ENCODE peak calls at places on chromosomes 1 and 21, in five cellular contexts. One of them, this sample, is unnamed.

GRCh38 chr21:25994758-25995163 is 175.8 kb downstream of the APP start:
- DNase-seq in CD4-positive, alpha-beta T cell: no peak
- DNase-seq in transverse colon: no peak
- DNase-seq in neural progenitor cell: no peak
- DNase-seq in CD8-positive, alpha-beta memory T cell: no peak
- DNase-seq in this sample: no peak

GRCh38 chr1:1041092-1041503 is 21.2 kb downstream of the AGRN start:
- DNase-seq in CD8-positive, alpha-beta memory T cell: peak; percentile 34
- DNase-seq in transverse colon: no peak
- DNase-seq in neural progenitor cell: peak; percentile 83
- DNase-seq in CD4-positive, alpha-beta T cell: no peak
- DNase-seq in this sample: no peak

GRCh38 chr1:150813028-150813707 is 5.1 kb upstream of the CTSK start:
- DNase-seq in transverse colon: peak; percentile 80
- DNase-seq in neural progenitor cell: peak; percentile 42
- DNase-seq in CD4-positive, alpha-beta T cell: no peak
- DNase-seq in CD8-positive, alpha-beta memory T cell: no peak
- DNase-seq in this sample: no peak

GRCh38 chr1:21084111-21084510 is 92.6 kb downstream of the EIF4G3 start:
- DNase-seq in CD8-positive, alpha-beta memory T cell: no peak
- DNase-seq in CD4-positive, alpha-beta T cell: no peak
- DNase-seq in transverse colon: no peak
- DNase-seq in neural progenitor cell: no peak
- DNase-seq in this sample: no peak

GRCh38 chr1:3992103-3992556 is 92.1 kb upstream of the C1orf174 start:
- DNase-seq in neural progenitor cell: no peak
- DNase-seq in transverse colon: no peak
- DNase-seq in CD8-positive, alpha-beta memory T cell: no peak
- DNase-seq in CD4-positive, alpha-beta T cell: no peak
- DNase-seq in this sample: no peak

GRCh38 chr1:196180847-196181593 is 427.2 kb downstream of the KCNT2 start:
- DNase-seq in transverse colon: no peak
- DNase-seq in CD8-positive, alpha-beta memory T cell: no peak
- DNase-seq in neural progenitor cell: no peak
- DNase-seq in CD4-positive, alpha-beta T cell: no peak
- DNase-seq in this sample: no peak

GRCh38 chr1:185551008-185551407 is 183.2 kb upstream of the HMCN1 start:
- DNase-seq in CD4-positive, alpha-beta T cell: no peak
- DNase-seq in neural progenitor cell: no peak
- DNase-seq in CD8-positive, alpha-beta memory T cell: no peak
- DNase-seq in transverse colon: no peak
- DNase-seq in this sample: no peak

GRCh38 chr1:234645474-234645953 is 35.5 kb upstream of the IRF2BP2 start:
- DNase-seq in CD4-positive, alpha-beta T cell: no peak
- DNase-seq in transverse colon: no peak
- DNase-seq in CD8-positive, alpha-beta memory T cell: no peak
- DNase-seq in neural progenitor cell: no peak
- DNase-seq in this sample: no peak

GRCh38 chr1:41102653-41103052 is 81.1 kb upstream of the SLFNL1 start:
- DNase-seq in neural progenitor cell: no peak
- DNase-seq in CD4-positive, alpha-beta T cell: no peak
- DNase-seq in CD8-positive, alpha-beta memory T cell: no peak
- DNase-seq in transverse colon: no peak
- DNase-seq in this sample: no peak

GRCh38 chr21:17466166-17466565 is 46.7 kb upstream of the CXADR start:
- DNase-seq in transverse colon: peak; percentile 37
- DNase-seq in neural progenitor cell: no peak
- DNase-seq in CD4-positive, alpha-beta T cell: no peak
- DNase-seq in CD8-positive, alpha-beta memory T cell: no peak
- DNase-seq in this sample: no peak

GRCh38 chr1:183023601-183024351 is 556 bp downstream of the LAMC1 start:
- DNase-seq in neural progenitor cell: peak; percentile 84
- DNase-seq in transverse colon: peak; percentile 84
- DNase-seq in CD4-positive, alpha-beta T cell: no peak
- DNase-seq in CD8-positive, alpha-beta memory T cell: peak; percentile 12
- DNase-seq in this sample: no peak

GRCh38 chr1:65688215-65688566 is 104.5 kb upstream of the PDE4B start:
- DNase-seq in neural progenitor cell: no peak
- DNase-seq in transverse colon: no peak
- DNase-seq in CD4-positive, alpha-beta T cell: no peak
- DNase-seq in CD8-positive, alpha-beta memory T cell: no peak
- DNase-seq in this sample: no peak
- H3K27ac ChIP-seq in neural progenitor cell: no peak overlapping the region
- H3K27ac ChIP-seq in transverse colon: no peak overlapping the region
- H3K27ac ChIP-seq in CD4-positive, alpha-beta T cell: no peak overlapping the region
- H3K27ac ChIP-seq in CD8-positive, alpha-beta memory T cell: no peak overlapping the region
- H3K27ac ChIP-seq in this sample: peak overlapping the region; percentile 76

GRCh38 chr1:7366955-7367665 is 404.0 kb upstream of the VAMP3 start:
- DNase-seq in transverse colon: peak; percentile 77
- DNase-seq in CD8-positive, alpha-beta memory T cell: no peak
- DNase-seq in neural progenitor cell: no peak
- DNase-seq in CD4-positive, alpha-beta T cell: no peak
- DNase-seq in this sample: no peak
- H3K27ac ChIP-seq in transverse colon: peak overlapping the region; percentile 22
- H3K27ac ChIP-seq in CD8-positive, alpha-beta memory T cell: no peak overlapping the region
- H3K27ac ChIP-seq in neural progenitor cell: no peak overlapping the region
- H3K27ac ChIP-seq in CD4-positive, alpha-beta T cell: no peak overlapping the region
- H3K27ac ChIP-seq in this sample: no peak overlapping the region

DNA sequence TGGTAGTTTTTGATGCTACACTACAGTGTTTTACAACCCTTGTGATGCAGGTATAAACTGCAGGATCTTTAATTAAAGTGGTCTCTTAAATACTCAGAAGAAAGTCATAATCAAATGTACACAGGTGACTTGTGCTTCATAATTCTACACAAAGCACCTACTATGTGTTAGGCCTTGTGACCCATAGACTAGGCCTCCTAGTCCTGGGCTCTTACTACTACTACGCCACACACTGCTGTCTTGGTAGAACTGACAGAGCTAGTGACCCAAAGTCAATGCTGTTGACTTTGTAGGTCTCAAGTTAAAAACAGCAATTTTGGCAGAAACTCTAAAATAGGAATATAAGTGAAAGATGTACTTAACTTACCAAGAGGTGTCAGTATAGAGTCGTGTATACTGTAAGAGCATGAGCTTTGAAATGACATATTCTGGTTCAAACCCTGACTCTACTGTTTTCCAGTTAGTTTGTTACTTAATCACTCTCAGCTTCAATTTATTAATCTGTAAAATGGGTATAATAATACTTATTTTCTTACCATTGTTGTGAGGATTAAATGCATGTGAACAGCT is 48.6 kb upstream of the LMO4 start:
- DNase-seq in neural progenitor cell: no peak
- DNase-seq in CD4-positive, alpha-beta T cell: no peak
- DNase-seq in CD8-positive, alpha-beta memory T cell: no peak
- DNase-seq in transverse colon: no peak
- DNase-seq in this sample: no peak
- H3K27ac ChIP-seq in neural progenitor cell: no peak overlapping the region
- H3K27ac ChIP-seq in CD4-positive, alpha-beta T cell: no peak overlapping the region
- H3K27ac ChIP-seq in CD8-positive, alpha-beta memory T cell: no peak overlapping the region
- H3K27ac ChIP-seq in transverse colon: no peak overlapping the region
- H3K27ac ChIP-seq in this sample: peak overlapping the region; percentile 24

GRCh38 chr21:41729701-41730368 is 37.0 kb downstream of the RIPK4 start:
- DNase-seq in transverse colon: no peak
- DNase-seq in CD4-positive, alpha-beta T cell: no peak
- DNase-seq in neural progenitor cell: no peak
- DNase-seq in CD8-positive, alpha-beta memory T cell: no peak
- DNase-seq in this sample: no peak
- H3K27ac ChIP-seq in transverse colon: no peak overlapping the region
- H3K27ac ChIP-seq in CD4-positive, alpha-beta T cell: no peak overlapping the region
- H3K27ac ChIP-seq in neural progenitor cell: no peak overlapping the region
- H3K27ac ChIP-seq in CD8-positive, alpha-beta memory T cell: no peak overlapping the region
- H3K27ac ChIP-seq in this sample: no peak overlapping the region

DNA sequence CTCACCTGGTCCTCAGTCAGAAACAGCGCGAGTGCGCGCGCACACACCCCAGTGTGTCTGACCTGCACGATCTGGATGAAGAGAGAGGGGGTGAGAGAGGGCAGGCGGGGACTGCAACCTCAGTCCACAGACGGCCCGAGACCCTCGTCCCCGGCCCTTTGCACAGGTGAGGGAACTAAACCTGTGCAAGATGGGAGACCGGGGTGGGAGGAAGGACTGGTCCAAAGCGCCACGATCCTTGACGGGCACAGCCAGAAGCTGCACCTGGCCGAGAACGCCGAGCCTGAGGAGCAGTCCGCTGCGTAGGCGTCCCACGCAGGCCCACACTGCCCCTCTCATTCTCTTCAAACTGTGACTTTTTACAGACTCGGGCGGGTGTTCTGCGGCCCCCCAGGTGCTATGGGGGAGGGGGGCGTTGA is 519 bp upstream of the IQCC start:
- DNase-seq in CD8-positive, alpha-beta memory T cell: no peak
- DNase-seq in neural progenitor cell: no peak
- DNase-seq in CD4-positive, alpha-beta T cell: no peak
- DNase-seq in transverse colon: peak; percentile 21
- DNase-seq in this sample: no peak
- H3K27ac ChIP-seq in CD8-positive, alpha-beta memory T cell: peak overlapping the region; percentile 76
- H3K27ac ChIP-seq in neural progenitor cell: no peak overlapping the region
- H3K27ac ChIP-seq in CD4-positive, alpha-beta T cell: peak overlapping the region; percentile 33
- H3K27ac ChIP-seq in transverse colon: peak overlapping the region; percentile 63
- H3K27ac ChIP-seq in this sample: peak overlapping the region; percentile 60